ENCODE peak calls at places on chromosomes 16 and 17, in eight cellular contexts. One of them, this sample, is unnamed.

GRCh38 chr16:12901204-12901596 is 198 bp upstream of the SHISA9 start:
- DNase-seq in AG09319: no peak
- DNase-seq in activated gamma-delta T cell treated with anti-CD3 and anti-CD28 coated beads, Interleukin-2, amount 50 U/mL, for 16 hours: no peak
- DNase-seq in midbrain: no peak
- DNase-seq in left ventricle myocardium superior: no peak
- DNase-seq in immature natural killer cell: no peak
- DNase-seq in T-helper 1 cell: no peak
- DNase-seq in effector memory CD4-positive, alpha-beta T cell: no peak
- DNase-seq in this sample: no peak

GRCh38 chr16:75122609-75123008 is 6.0 kb upstream of the LDHD start:
- DNase-seq in AG09319: no peak
- DNase-seq in activated gamma-delta T cell treated with anti-CD3 and anti-CD28 coated beads, Interleukin-2, amount 50 U/mL, for 16 hours: no peak
- DNase-seq in midbrain: no peak
- DNase-seq in left ventricle myocardium superior: no peak
- DNase-seq in immature natural killer cell: no peak
- DNase-seq in T-helper 1 cell: no peak
- DNase-seq in effector memory CD4-positive, alpha-beta T cell: no peak
- DNase-seq in this sample: no peak

GRCh38 chr16:229731-230281 is 557 bp upstream of the LUC7L start:
- DNase-seq in AG09319: no peak
- DNase-seq in activated gamma-delta T cell treated with anti-CD3 and anti-CD28 coated beads, Interleukin-2, amount 50 U/mL, for 16 hours: no peak
- DNase-seq in midbrain: no peak
- DNase-seq in left ventricle myocardium superior: no peak
- DNase-seq in immature natural killer cell: no peak
- DNase-seq in T-helper 1 cell: no peak
- DNase-seq in effector memory CD4-positive, alpha-beta T cell: no peak
- DNase-seq in this sample: no peak

GRCh38 chr17:75530837-75531723 is 5.6 kb downstream of the LLGL2 start:
- DNase-seq in AG09319: no peak
- DNase-seq in activated gamma-delta T cell treated with anti-CD3 and anti-CD28 coated beads, Interleukin-2, amount 50 U/mL, for 16 hours: no peak
- DNase-seq in midbrain: no peak
- DNase-seq in left ventricle myocardium superior: no peak
- DNase-seq in immature natural killer cell: no peak
- DNase-seq in T-helper 1 cell: no peak
- DNase-seq in effector memory CD4-positive, alpha-beta T cell: no peak
- DNase-seq in this sample: no peak

GRCh38 chr16:22787456-22788189 is 26.3 kb upstream of the HS3ST2 start:
- DNase-seq in AG09319: peak
- DNase-seq in activated gamma-delta T cell treated with anti-CD3 and anti-CD28 coated beads, Interleukin-2, amount 50 U/mL, for 16 hours: no peak
- DNase-seq in midbrain: no peak
- DNase-seq in left ventricle myocardium superior: no peak
- DNase-seq in immature natural killer cell: no peak
- DNase-seq in T-helper 1 cell: peak
- DNase-seq in effector memory CD4-positive, alpha-beta T cell: no peak
- DNase-seq in this sample: no peak

GRCh38 chr16:29710227-29711219 is 31.5 kb downstream of the QPRT start:
- DNase-seq in AG09319: no peak
- DNase-seq in activated gamma-delta T cell treated with anti-CD3 and anti-CD28 coated beads, Interleukin-2, amount 50 U/mL, for 16 hours: peak
- DNase-seq in midbrain: peak
- DNase-seq in left ventricle myocardium superior: no peak
- DNase-seq in immature natural killer cell: peak
- DNase-seq in T-helper 1 cell: peak
- DNase-seq in effector memory CD4-positive, alpha-beta T cell: no peak
- DNase-seq in this sample: peak

GRCh38 chr17:320139-320538 is 32.5 kb downstream of the RPH3AL start:
- DNase-seq in AG09319: no peak
- DNase-seq in activated gamma-delta T cell treated with anti-CD3 and anti-CD28 coated beads, Interleukin-2, amount 50 U/mL, for 16 hours: no peak
- DNase-seq in midbrain: no peak
- DNase-seq in left ventricle myocardium superior: peak
- DNase-seq in immature natural killer cell: no peak
- DNase-seq in T-helper 1 cell: no peak
- DNase-seq in effector memory CD4-positive, alpha-beta T cell: no peak
- DNase-seq in this sample: no peak

GRCh38 chr16:27235055-27235937 is 32.0 kb downstream of the KDM8 start:
- DNase-seq in AG09319: peak
- DNase-seq in activated gamma-delta T cell treated with anti-CD3 and anti-CD28 coated beads, Interleukin-2, amount 50 U/mL, for 16 hours: peak
- DNase-seq in midbrain: peak
- DNase-seq in left ventricle myocardium superior: peak
- DNase-seq in immature natural killer cell: peak
- DNase-seq in T-helper 1 cell: peak
- DNase-seq in effector memory CD4-positive, alpha-beta T cell: peak
- DNase-seq in this sample: peak

GRCh38 chr16:9351440-9351839 is 260.0 kb downstream of the HAPSTR1 start:
- DNase-seq in AG09319: no peak
- DNase-seq in activated gamma-delta T cell treated with anti-CD3 and anti-CD28 coated beads, Interleukin-2, amount 50 U/mL, for 16 hours: no peak
- DNase-seq in midbrain: no peak
- DNase-seq in left ventricle myocardium superior: no peak
- DNase-seq in immature natural killer cell: no peak
- DNase-seq in T-helper 1 cell: no peak
- DNase-seq in effector memory CD4-positive, alpha-beta T cell: no peak
- DNase-seq in this sample: no peak

GRCh38 chr17:28407130-28407973 is 1.3 kb upstream of the SLC46A1 start:
- DNase-seq in AG09319: no peak
- DNase-seq in activated gamma-delta T cell treated with anti-CD3 and anti-CD28 coated beads, Interleukin-2, amount 50 U/mL, for 16 hours: no peak
- DNase-seq in midbrain: no peak
- DNase-seq in left ventricle myocardium superior: no peak
- DNase-seq in immature natural killer cell: no peak
- DNase-seq in T-helper 1 cell: no peak
- DNase-seq in effector memory CD4-positive, alpha-beta T cell: no peak
- DNase-seq in this sample: no peak

This sample was measured in naive B cell.